ENCODE peak calls at places on chromosome 11, in eight cellular contexts. R is coronary artery, P is WERI-Rb-1, A is IMR-90, S is substantia nigra, F is body of pancreas, B is lower lobe of right lung, H is cardiac muscle cell. C is an unnamed sample.

GRCh38 chr11:23778971-23779370 is 717.9 kb upstream of the LUZP2 start:
- DNase-seq in R (no peak), P (no peak), A (peak), S (no peak), F (no peak), B (no peak), H (no peak), C (no peak)

GRCh38 chr11:46294365-46295309 is 17.2 kb downstream of the CREB3L1 start:
- DNase-seq in R (no peak), P (peak), A (peak), S (no peak), F (no peak), B (no peak), H (peak), C (peak)

GRCh38 chr11:40227730-40228129 is 1231.7 kb downstream of the LRRC4C start:
- DNase-seq in R (no peak), P (no peak), A (no peak), S (no peak), F (no peak), B (no peak), H (no peak), C (no peak)

GRCh38 chr11:23405350-23405937 is 545.2 kb upstream of the CCDC179 start:
- DNase-seq in R (peak), P (no peak), A (no peak), S (no peak), F (no peak), B (peak), H (no peak), C (no peak)

GRCh38 chr11:64298966-64299846 is 952 bp upstream of the CATSPERZ start:
- DNase-seq in R (no peak), P (no peak), A (no peak), S (no peak), F (peak), B (peak), H (peak), C (peak)

GRCh38 chr11:45815747-45816146 is 10.8 kb downstream of the SLC35C1 start:
- DNase-seq in R (no peak), P (peak), A (peak), S (no peak), F (no peak), B (no peak), H (no peak), C (peak)

GRCh38 chr11:66268953-66269906 is 791 bp downstream of the RAB1B start:
- DNase-seq in R (no peak), P (peak), A (peak), S (no peak), F (peak), B (no peak), H (peak), C (peak)

GRCh38 chr11:6757373-6757967 is 14.3 kb downstream of the OR2AG2 start:
- DNase-seq in R (no peak), P (peak), A (peak), S (no peak), F (peak), B (no peak), H (peak), C (no peak)

GRCh38 chr11:108115495-108116140 is 5.7 kb upstream of the ACAT1 start:
- DNase-seq in R (peak), P (no peak), A (peak), S (peak), F (peak), B (peak), H (peak), C (peak)

GRCh38 chr11:114368918-114369680 is 31.2 kb downstream of the C11orf71 start:
- DNase-seq in R (no peak), P (no peak), A (no peak), S (no peak), F (no peak), B (no peak), H (no peak), C (peak)

GRCh38 chr11:95322546-95322945 is 91.5 kb upstream of the SESN3 start:
- DNase-seq in R (no peak), P (no peak), A (peak), S (no peak), F (no peak), B (no peak), H (no peak), C (no peak)

GRCh38 chr11:2380807-2381350 is 3.8 kb downstream of the CD81 start:
- DNase-seq in R (peak), P (no peak), A (no peak), S (no peak), F (peak), B (peak), H (no peak), C (no peak)

GRCh38 chr11:67405196-67405567 is 1.3 kb downstream of the TBC1D10C start:
- DNase-seq in R (no peak), P (no peak), A (no peak), S (no peak), F (no peak), B (no peak), H (no peak), C (no peak)

GRCh38 chr11:67405688-67406339 is 1.9 kb downstream of the TBC1D10C start:
- DNase-seq in R (no peak), P (no peak), A (no peak), S (no peak), F (no peak), B (no peak), H (no peak), C (no peak)

GRCh38 chr11:67406420-67406968 is 2.6 kb downstream of the TBC1D10C start:
- DNase-seq in R (no peak), P (no peak), A (no peak), S (no peak), F (no peak), B (no peak), H (no peak), C (no peak)

GRCh38 chr11:67406969-67407699 is 3.3 kb downstream of the TBC1D10C start:
- DNase-seq in R (no peak), P (peak), A (no peak), S (peak), F (no peak), B (peak), H (no peak), C (no peak)

DNA sequence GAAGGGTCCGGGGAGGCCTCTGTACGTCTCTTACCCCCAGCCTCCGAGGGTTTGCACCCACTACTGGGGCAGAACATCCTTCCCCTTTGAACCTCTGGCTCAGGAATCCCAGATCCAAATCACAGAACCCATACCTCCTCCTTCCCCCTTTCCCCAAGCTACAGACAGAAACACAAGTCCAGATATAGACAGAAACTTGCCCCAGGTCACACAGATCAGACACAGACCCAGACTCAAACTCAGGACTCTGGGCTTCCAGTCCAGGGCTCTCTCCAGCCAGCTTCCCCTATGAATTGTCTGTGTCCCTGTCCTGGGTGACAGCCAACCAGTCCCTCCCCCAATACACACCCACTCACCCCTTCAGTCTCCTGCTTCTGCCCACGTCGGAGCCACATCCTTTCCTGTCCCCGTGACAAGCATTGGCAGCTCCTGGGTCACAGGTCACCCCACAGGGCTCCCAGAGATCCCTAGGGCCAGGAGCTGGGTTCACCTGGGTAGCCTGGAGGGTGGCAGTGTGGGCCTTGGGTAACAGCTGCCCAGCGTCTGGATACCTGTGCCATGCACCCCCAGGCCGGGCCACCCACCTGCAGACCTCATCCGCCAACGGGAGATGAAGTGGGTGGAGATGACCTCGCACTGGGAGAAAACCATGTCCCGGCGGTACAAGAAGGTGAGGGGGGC is 772 bp downstream of the TBC1D10C start:
- DNase-seq in R (no peak), P (no peak), A (no peak), S (no peak), F (no peak), B (peak), H (no peak), C (no peak)
- H3K27ac ChIP-seq in R (no peak), P (no peak), A (no peak), S (peak), F (no peak), B (peak), H (no peak), C (no peak)

DNA sequence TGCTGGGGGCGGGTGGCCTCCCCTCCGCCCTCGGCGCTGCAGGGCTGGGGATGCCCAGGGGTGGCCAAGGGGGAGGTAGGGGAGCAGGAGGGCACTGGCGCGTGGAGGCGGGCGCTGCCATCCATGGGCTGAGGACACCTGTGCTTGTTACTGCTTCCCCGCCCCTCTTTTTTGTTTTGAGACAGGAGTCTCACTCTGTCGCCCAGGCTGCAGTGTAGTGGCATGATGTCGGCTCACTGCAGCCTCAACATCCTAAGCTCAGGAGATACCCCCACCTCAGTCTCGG is 683 bp upstream of the FADS3 start:
- DNase-seq in R (no peak), P (no peak), A (no peak), S (no peak), F (no peak), B (no peak), H (no peak), C (no peak)
- H3K27ac ChIP-seq in R (peak), P (no peak), A (no peak), S (peak), F (peak), B (peak), H (no peak), C (no peak)

GRCh38 chr11:117172678-117173421 is 5.7 kb upstream of the SIDT2 start:
- DNase-seq in R (no peak), P (no peak), A (no peak), S (no peak), F (no peak), B (no peak), H (no peak), C (no peak)

GRCh38 chr11:117177534-117178209 is 871 bp upstream of the SIDT2 start:
- DNase-seq in R (no peak), P (no peak), A (no peak), S (no peak), F (no peak), B (no peak), H (no peak), C (no peak)

GRCh38 chr11:117176186-117176585 is 2.4 kb upstream of the SIDT2 start:
- DNase-seq in R (no peak), P (no peak), A (no peak), S (no peak), F (no peak), B (no peak), H (no peak), C (no peak)

GRCh38 chr11:117175781-117176180 is 2.8 kb upstream of the SIDT2 start:
- DNase-seq in R (no peak), P (no peak), A (no peak), S (no peak), F (no peak), B (no peak), H (no peak), C (no peak)

DNA sequence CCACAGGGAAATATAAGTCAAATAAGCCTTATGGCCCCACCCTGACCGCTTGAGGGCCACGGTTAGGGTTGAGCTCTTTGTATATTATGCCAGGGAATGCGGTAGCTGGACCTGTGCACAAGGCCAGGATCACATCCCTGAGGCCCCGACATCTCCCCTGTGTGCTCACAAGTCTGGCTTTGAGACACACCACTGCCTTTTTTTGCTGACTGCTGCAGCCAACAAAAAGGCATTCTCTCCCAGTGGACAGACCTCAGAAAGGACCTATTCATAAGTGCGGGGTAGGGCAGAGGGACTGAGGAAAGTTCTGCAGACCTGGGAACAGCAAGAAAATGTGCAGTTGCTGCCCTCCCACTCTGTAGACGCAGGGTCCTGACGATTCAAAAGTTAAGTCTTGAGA is 3.4 kb upstream of the SIDT2 start:
- DNase-seq in R (no peak), P (no peak), A (no peak), S (no peak), F (no peak), B (no peak), H (no peak), C (no peak)
- H3K27ac ChIP-seq in R (no peak), P (no peak), A (no peak), S (peak), F (no peak), B (no peak), H (no peak), C (no peak)

GRCh38 chr11:128827494-128827893 is 39.6 kb downstream of the KCNJ1 start:
- DNase-seq in R (no peak), P (no peak), A (no peak), S (no peak), F (no peak), B (no peak), H (no peak), C (no peak)
- H3K27ac ChIP-seq in R (no peak), P (no peak), A (no peak), S (no peak), F (no peak), B (no peak), H (no peak), C (no peak)

DNA sequence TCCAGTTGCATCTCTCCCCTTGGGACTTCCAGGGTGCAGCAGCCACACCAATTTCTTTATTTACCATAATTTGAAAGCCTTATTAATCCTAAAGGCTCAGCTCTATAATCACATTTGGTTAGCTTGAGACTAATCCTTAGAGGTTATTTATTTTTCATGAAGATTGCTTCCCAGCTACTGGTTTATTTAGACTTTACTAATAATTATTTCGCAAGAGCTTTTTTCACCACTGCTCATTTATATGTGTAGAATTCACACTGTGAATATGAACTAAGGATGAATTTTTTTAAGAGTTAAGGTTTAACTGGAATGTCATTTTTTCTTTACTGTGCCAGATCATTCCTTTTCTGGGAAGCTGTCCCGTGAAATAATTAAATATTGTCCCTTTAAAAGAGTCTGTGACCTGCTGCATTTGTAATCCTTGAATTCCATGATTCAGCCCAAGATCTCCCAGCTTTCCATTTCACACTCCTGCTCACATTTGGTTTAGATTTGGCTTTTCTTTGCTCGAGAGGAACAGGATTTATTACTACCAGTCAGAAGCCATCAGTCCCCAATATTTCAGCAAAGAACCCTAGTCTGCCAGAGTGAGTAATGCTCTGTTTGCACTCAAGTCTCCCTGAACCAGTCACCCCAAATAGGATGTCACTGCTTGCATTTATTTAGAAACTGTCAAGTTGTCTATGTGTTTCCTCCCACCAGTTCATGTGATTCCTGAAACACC is 4.4 kb upstream of the CD44 start:
- DNase-seq in R (no peak), P (no peak), A (no peak), S (no peak), F (no peak), B (no peak), H (no peak), C (no peak)
- H3K27ac ChIP-seq in R (peak), P (no peak), A (no peak), S (no peak), F (peak), B (no peak), H (no peak), C (no peak)

C was measured in PC-9.